ENCODE peak calls at places on chromosomes 5 and 9, in nine cellular contexts. N is thoracic aorta, D is fibroblast of lung, A is epithelial cell of esophagus, P is vagina, I is tibial artery, K is heart left ventricle, C is mucosa of descending colon, J is pancreas. Z is an unnamed sample.

GRCh38 chr5:145362261-145362660 is 472.9 kb downstream of the PRELID2 start:
- DNase-seq in D (peak; percentile 54), P (no peak), C (no peak), J (no peak), K (no peak), N (no peak), I (no peak), A (peak; percentile 83), Z (no peak)

GRCh38 chr5:68730220-68731010 is 363.4 kb upstream of the SLC30A5 start:
- DNase-seq in D (peak; percentile 88), A (peak; percentile 36), J (no peak), C (no peak), K (peak; percentile 63), N (peak; percentile 9), I (peak; percentile 38), P (no peak), Z (peak; percentile 75)

GRCh38 chr9:91451431-91452270 is 28.0 kb upstream of the NFIL3 start:
- DNase-seq in J (no peak), N (no peak), A (peak; percentile 61), I (no peak), P (no peak), C (no peak), K (no peak), D (no peak), Z (no peak)

GRCh38 chr9:93667627-93668026 is 91.2 kb downstream of the PHF2 start:
- DNase-seq in I (peak; percentile 11), K (no peak), C (no peak), D (no peak), A (no peak), P (no peak), N (no peak), J (no peak), Z (no peak)

GRCh38 chr9:122218885-122219855 is 9.6 kb downstream of the LHX6 start:
- DNase-seq in J (no peak), N (no peak), C (no peak), K (no peak), P (no peak), A (no peak), D (peak; percentile 36), I (no peak), Z (no peak)

GRCh38 chr5:174362514-174362913 is 317.0 kb downstream of the NSG2 start:
- DNase-seq in N (no peak), D (no peak), I (no peak), C (no peak), K (no peak), P (no peak), J (no peak), A (no peak), Z (no peak)

GRCh38 chr5:59562756-59563389 is 330.7 kb downstream of the PDE4D start:
- DNase-seq in N (no peak), J (no peak), D (peak; percentile 31), K (no peak), C (peak; percentile 36), P (no peak), A (peak; percentile 49), I (no peak), Z (no peak)

GRCh38 chr5:107483625-107484024 is 187.1 kb downstream of the EFNA5 start:
- DNase-seq in K (no peak), P (no peak), N (no peak), A (no peak), J (no peak), D (no peak), C (no peak), I (no peak), Z (no peak)

GRCh38 chr5:75639912-75640311 is 28.7 kb downstream of the ANKDD1B start:
- DNase-seq in A (peak; percentile 23), J (no peak), N (no peak), D (no peak), I (no peak), P (no peak), C (no peak), K (no peak), Z (no peak)

GRCh38 chr9:105515811-105516413 is 42.0 kb upstream of the FKTN start:
- DNase-seq in I (no peak), C (no peak), J (no peak), A (no peak), P (no peak), N (no peak), D (no peak), K (no peak), Z (no peak)

GRCh38 chr9:14722391-14723035 is at the start of gene CER1:
- DNase-seq in C (no peak), N (no peak), K (no peak), D (no peak), J (no peak), A (no peak), P (no peak), I (no peak), Z (no peak)

GRCh38 chr9:133553978-133554713 is 19.6 kb downstream of the ADAMTSL2 start:
- DNase-seq in I (no peak), D (no peak), A (no peak), C (no peak), P (no peak), J (no peak), N (no peak), K (no peak), Z (no peak)

GRCh38 chr9:84667571-84668203 is 1.8 kb upstream of the NTRK2 start:
- DNase-seq in N (no peak), J (peak; percentile 25), C (no peak), I (no peak), K (no peak), P (no peak), A (peak; percentile 58), D (peak; percentile 26), Z (peak; percentile 54)

GRCh38 chr9:21027295-21027694 is 4.1 kb downstream of the HACD4 start:
- DNase-seq in C (no peak), N (no peak), A (peak; percentile 14), I (no peak), P (no peak), J (no peak), K (no peak), D (peak; percentile 44), Z (no peak)

GRCh38 chr9:6302417-6302816 is 25.8 kb upstream of the TPD52L3 start:
- DNase-seq in N (no peak), I (no peak), J (no peak), D (no peak), C (no peak), K (no peak), A (peak; percentile 95), P (no peak), Z (no peak)

GRCh38 chr5:123124495-123125171 is 35.6 kb downstream of the PRDM6 start:
- DNase-seq in C (no peak), N (no peak), J (no peak), A (no peak), I (no peak), P (no peak), D (peak; percentile 83), K (no peak), Z (no peak)

GRCh38 chr5:96431376-96432244 is 1.4 kb downstream of the PCSK1 start:
- DNase-seq in A (peak; percentile 30), C (no peak), I (peak; percentile 21), N (peak; percentile 20), D (peak; percentile 22), K (peak; percentile 11), J (peak; percentile 21), P (no peak), Z (no peak)

DNA sequence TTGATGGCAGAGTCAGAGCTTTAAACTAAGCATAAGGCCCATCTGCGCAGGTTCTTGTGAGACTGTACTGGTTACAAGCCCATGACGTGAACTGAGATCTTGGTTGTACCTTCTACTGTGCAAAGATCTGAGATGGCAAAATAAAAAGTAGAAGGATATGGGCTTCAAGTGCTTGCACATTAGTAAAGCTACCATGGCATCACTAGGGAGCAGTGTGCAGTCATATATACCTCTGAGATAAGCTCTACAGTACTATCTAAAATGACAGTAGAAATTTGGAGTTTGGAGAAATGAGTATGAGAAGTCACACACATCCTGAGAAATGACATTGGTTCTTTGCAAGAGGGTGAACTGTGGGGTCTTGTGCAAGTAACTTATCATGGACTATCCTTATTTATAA is 408.2 kb upstream of the PRR16 start:
- DNase-seq in N (no peak), C (no peak), J (no peak), K (no peak), P (no peak), D (peak; percentile 90), I (no peak), A (peak; percentile 57), Z (no peak)
- TF ChIP-seq CTCF in N (no peak), C (no peak), J (no peak), K (peak; percentile 7), P (no peak), D (peak; percentile 64), I (peak; percentile 22), A (peak; percentile 49), Z (no peak)

DNA sequence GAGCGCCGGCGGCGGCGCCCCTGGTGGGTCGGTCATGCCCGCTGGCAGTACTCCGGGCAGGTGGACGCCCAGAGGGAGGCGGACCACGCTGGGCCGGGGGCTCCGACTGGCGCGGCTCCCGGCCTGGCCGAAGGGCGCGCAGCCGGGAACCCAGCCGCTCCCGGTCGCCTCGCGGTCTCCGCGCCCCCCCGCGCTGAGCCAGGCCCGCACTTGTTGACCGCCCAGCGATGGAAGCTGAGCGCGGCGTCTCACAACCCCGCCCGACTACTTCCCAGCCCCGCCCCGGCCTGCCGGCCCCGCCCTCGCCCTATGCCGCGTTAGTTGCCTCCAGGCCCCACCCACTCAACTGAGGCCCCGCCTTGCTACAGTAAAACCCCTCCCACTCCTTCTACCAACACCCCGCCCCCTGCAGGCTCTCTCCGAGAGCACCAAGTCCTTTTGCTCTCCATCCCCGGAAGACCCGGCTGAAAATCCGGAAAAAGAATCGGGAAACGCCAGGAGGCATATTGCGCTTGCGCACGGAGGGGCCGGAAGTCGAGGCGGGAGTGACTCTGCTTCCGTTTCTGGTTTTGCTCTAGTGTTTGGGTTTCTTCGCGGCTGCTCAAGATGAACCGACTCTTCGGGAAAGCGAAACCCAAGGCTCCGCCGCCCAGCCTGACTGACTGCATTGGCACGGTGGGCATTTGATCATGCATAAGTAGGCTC is at the start of the genes BAG1 and CHMP5:
- DNase-seq in D (peak; percentile 99), K (peak; percentile 100), N (peak; percentile 100), A (peak; percentile 100), J (peak; percentile 100), P (peak; percentile 99), I (peak; percentile 100), C (peak; percentile 100), Z (peak; percentile 100)
- TF ChIP-seq CTCF in D (peak; percentile 36), K (peak; percentile 37), N (peak; percentile 15), A (peak; percentile 48), J (peak; percentile 38), P (no peak), I (no peak), C (peak; percentile 36), Z (peak; percentile 43)

GRCh38 chr5:112366987-112367386 is 52.1 kb downstream of the EPB41L4A start:
- DNase-seq in D (no peak), J (no peak), C (peak; percentile 6), N (no peak), K (no peak), I (no peak), P (no peak), A (peak; percentile 56), Z (no peak)
- TF ChIP-seq CTCF in D (peak; percentile 14), J (no peak), C (no peak), N (no peak), K (peak; percentile 17), I (no peak), P (no peak), A (peak; percentile 58), Z (no peak)

DNA sequence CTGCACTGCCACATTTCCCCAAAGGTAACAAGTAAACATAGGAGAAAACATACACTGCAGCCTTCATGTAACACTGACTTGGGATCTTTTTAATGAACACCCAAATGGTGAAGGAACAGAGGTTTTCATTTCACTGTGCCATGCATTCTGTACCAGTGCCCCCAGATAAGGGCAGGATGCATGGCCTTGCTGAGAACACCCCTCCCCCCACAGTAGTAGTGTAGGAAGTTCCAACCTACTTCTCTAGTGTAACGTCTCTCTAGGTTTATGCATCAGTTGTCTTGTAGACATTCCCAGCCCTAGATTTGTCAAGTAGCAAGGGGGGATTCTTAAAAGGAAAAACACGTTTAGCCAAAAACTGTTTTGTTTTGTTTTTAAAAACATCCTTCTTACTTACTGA is 29.9 kb downstream of the MAP3K1 start:
- DNase-seq in J (no peak), C (no peak), N (no peak), A (no peak), P (no peak), I (no peak), D (no peak), K (no peak), Z (no peak)
- TF ChIP-seq CTCF in J (no peak), C (no peak), N (no peak), A (no peak), P (no peak), I (no peak), D (no peak), K (no peak), Z (no peak)

Z was measured in testis.